ENCODE peak calls at places on chromosomes 1 and 21, in four cellular contexts. H, Y, R and T are unnamed samples.

GRCh38 chr1:18531503-18531845 is 50.7 kb downstream of the KLHDC7A start:
- DNase-seq in Y (no peak), R (no peak), H (no peak), T (no peak)

GRCh38 chr1:19477284-19478240 is 7.8 kb downstream of the CAPZB start:
- DNase-seq in Y (no peak), R (no peak), H (no peak), T (peak; percentile 56)

GRCh38 chr1:70140343-70140742 is 65.0 kb downstream of the LRRC40 start:
- DNase-seq in Y (no peak), R (peak; percentile 68), H (no peak), T (no peak)

GRCh38 chr1:215599418-215599817 is 32.3 kb downstream of the KCTD3 start:
- DNase-seq in R (no peak), H (no peak), Y (no peak), T (no peak)

GRCh38 chr1:224623310-224623714 is 7.2 kb downstream of the CNIH3 start:
- DNase-seq in Y (no peak), R (no peak), H (no peak), T (no peak)

GRCh38 chr1:225819346-225820192 is 9.6 kb downstream of the EPHX1 start:
- DNase-seq in H (no peak), Y (no peak), R (no peak), T (no peak)

GRCh38 chr1:87720561-87720960 is 391.9 kb downstream of the LMO4 start:
- DNase-seq in Y (no peak), R (no peak), H (no peak), T (no peak)

GRCh38 chr1:53307037-53307436 is 20.8 kb downstream of the LRP8 start:
- DNase-seq in Y (no peak), R (no peak), H (no peak), T (no peak)

GRCh38 chr21:17492415-17493168 is 20.3 kb upstream of the CXADR start:
- DNase-seq in H (no peak), Y (no peak), R (no peak), T (no peak)

GRCh38 chr21:44520326-44521300 is 19.4 kb downstream of the KRTAP10-1 start:
- DNase-seq in R (no peak), H (no peak), Y (peak; percentile 4), T (no peak)

GRCh38 chr1:77671836-77672235 is 10.6 kb downstream of the ZZZ3 start:
- DNase-seq in Y (no peak), H (no peak), R (no peak), T (no peak)

GRCh38 chr1:165795894-165796293 is 27.2 kb upstream of the TMCO1 start:
- DNase-seq in Y (no peak), R (no peak), H (no peak), T (no peak)

GRCh38 chr21:31713115-31713514 is 18.8 kb downstream of the SCAF4 start:
- DNase-seq in R (no peak), H (no peak), Y (no peak), T (no peak)

GRCh38 chr21:46071082-46071481 is 26.8 kb upstream of the COL6A2 start:
- DNase-seq in H (no peak), R (no peak), Y (no peak), T (no peak)

GRCh38 chr1:60897003-60897402 is 185.4 kb upstream of the NFIA start:
- DNase-seq in Y (peak; percentile 28), R (no peak), H (no peak), T (no peak)

GRCh38 chr1:210525759-210526158 is 197.1 kb downstream of the HHAT start:
- DNase-seq in Y (no peak), H (no peak), R (no peak), T (no peak)

GRCh38 chr1:34794790-34795180 is 2.0 kb downstream of the GJA4 start:
- DNase-seq in Y (no peak), R (no peak), H (no peak), T (no peak)

GRCh38 chr1:239125027-239125426 is 261.3 kb upstream of the CHRM3 start:
- DNase-seq in H (no peak), Y (no peak), R (no peak), T (no peak)

GRCh38 chr1:100343897-100344296 is 8.4 kb upstream of the CDC14A start:
- DNase-seq in H (no peak), R (no peak), Y (no peak), T (no peak)

GRCh38 chr1:117735045-117735992 is 129.5 kb downstream of the TENT5C start:
- DNase-seq in R (no peak), H (no peak), Y (no peak), T (no peak)

GRCh38 chr1:223834660-223835263 is 11.0 kb downstream of the TP53BP2 start:
- DNase-seq in R (peak; percentile 26), H (no peak), Y (no peak), T (peak; percentile 17)

GRCh38 chr1:91871994-91872393 is 14.0 kb downstream of the TGFBR3 start:
- DNase-seq in H (no peak), Y (no peak), R (no peak), T (no peak)

GRCh38 chr21:37237764-37238163 is 29.4 kb downstream of the VPS26C start:
- DNase-seq in R (no peak), H (no peak), Y (no peak), T (no peak)

GRCh38 chr1:36199934-36200741 is 24.1 kb upstream of the THRAP3 start:
- DNase-seq in Y (no peak), H (no peak), R (no peak), T (no peak)